ENCODE peak calls at places on chromosome 18, in eight cellular contexts. S is brain microvascular endothelial cell, O is Peyer's patch, C is tibial nerve, N is fibroblast of lung, K is left ventricle myocardium inferior, W is HL-60, T is spleen. D is an unnamed sample.

GRCh38 chr18:46632401-46633089 is 24.5 kb downstream of the LOXHD1 start:
- DNase-seq in W (peak), S (no peak), O (no peak), K (no peak), T (no peak), N (no peak), C (no peak), D (no peak)

GRCh38 chr18:46950064-46950656 is 32.8 kb downstream of the KATNAL2 start:
- DNase-seq in T (no peak), S (peak), N (peak), O (no peak), K (no peak), C (no peak), W (no peak), D (peak)

GRCh38 chr18:8513249-8513648 is 96.0 kb upstream of the RAB12 start:
- DNase-seq in T (no peak), S (no peak), K (no peak), O (no peak), C (no peak), W (no peak), N (no peak), D (no peak)

GRCh38 chr18:23243178-23243577 is 107.9 kb downstream of the CABLES1 start:
- DNase-seq in K (no peak), W (no peak), C (no peak), S (no peak), O (no peak), N (no peak), T (no peak), D (no peak)

GRCh38 chr18:22494771-22495170 is 77.1 kb upstream of the CTAGE1 start:
- DNase-seq in O (no peak), T (no peak), N (peak), C (no peak), K (no peak), S (peak), W (no peak), D (no peak)

GRCh38 chr18:7234061-7234460 is 3.2 kb downstream of the LRRC30 start:
- DNase-seq in K (peak), T (no peak), O (no peak), C (no peak), N (no peak), S (no peak), W (no peak), D (no peak)

GRCh38 chr18:21682276-21683051 is 22.1 kb downstream of the ABHD3 start:
- DNase-seq in S (no peak), T (no peak), W (peak), K (no peak), N (peak), C (peak), O (no peak), D (no peak)

GRCh38 chr18:48803951-48804855 is 146.6 kb downstream of the SMAD7 start:
- DNase-seq in T (peak), C (no peak), S (no peak), W (no peak), O (no peak), N (no peak), K (peak), D (no peak)

GRCh38 chr18:25464211-25464610 is 112.2 kb upstream of the ZNF521 start:
- DNase-seq in T (no peak), O (no peak), S (peak), N (peak), W (no peak), K (no peak), C (no peak), D (peak)

GRCh38 chr18:6013101-6013790 is 117.9 kb upstream of the TMEM200C start:
- DNase-seq in W (no peak), T (no peak), K (no peak), N (peak), S (no peak), C (no peak), O (no peak), D (no peak)
- H3K4me3 ChIP-seq in W (no peak), T (no peak), K (no peak), N (no peak), S (no peak), C (no peak), O (no peak), D (no peak)

GRCh38 chr18:79944126-79944731 is 7.2 kb downstream of the SLC66A2 start:
- DNase-seq in W (no peak), N (no peak), C (no peak), T (peak), K (no peak), O (peak), S (no peak), D (no peak)
- H3K27ac ChIP-seq in W (peak), N (no peak), C (peak), T (no peak), K (no peak), O (no peak), S (no peak), D (no peak)

DNA sequence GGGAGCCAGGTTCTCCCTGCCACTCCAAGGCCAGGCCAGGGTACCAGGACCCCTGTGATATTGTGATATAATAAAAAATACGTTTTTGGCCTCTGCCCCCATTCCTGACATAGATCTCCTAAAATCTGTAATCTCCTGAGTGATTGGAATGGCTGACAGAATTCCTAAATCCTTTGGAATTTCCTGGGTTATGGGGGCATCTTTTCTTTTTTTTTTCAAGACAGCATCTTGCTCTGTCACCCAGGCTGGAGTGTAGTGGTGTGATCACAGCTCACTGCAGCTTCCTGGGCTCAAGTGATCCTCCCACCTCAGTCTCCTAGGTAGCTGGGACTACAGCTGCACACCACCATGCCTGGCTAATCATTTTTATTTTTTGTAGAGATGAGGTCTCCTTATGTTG is 26.2 kb upstream of the TUBB6 start:
- DNase-seq in K (no peak), W (no peak), C (no peak), N (no peak), S (no peak), O (no peak), T (no peak), D (no peak)
- H3K4me3 ChIP-seq in K (no peak), W (no peak), C (no peak), N (no peak), S (no peak), O (no peak), T (no peak), D (no peak)

GRCh38 chr18:63106727-63107126 is 212.8 kb downstream of the BCL2 start:
- DNase-seq in O (no peak), T (no peak), K (no peak), S (no peak), C (no peak), N (no peak), W (no peak), D (no peak)
- H3K27ac ChIP-seq in O (peak), T (no peak), K (no peak), S (no peak), C (no peak), N (no peak), W (peak), D (no peak)